ENCODE peak calls at places on chromosomes 5 and 9, in ten cellular contexts. One of them, this sample, is unnamed. For H3K9me3, the result is how much of the 10 kb centered on the place peaks cover.

GRCh38 chr9:112170235-112170634 is 4.9 kb downstream of the SUSD1 start:
- DNase-seq in upper lobe of right lung: peak
- DNase-seq in naive thymus-derived CD4-positive, alpha-beta T cell: no peak
- DNase-seq in GM12878: no peak
- DNase-seq in CD4-positive, alpha-beta memory T cell: no peak
- DNase-seq in uterus: no peak
- DNase-seq in tibial nerve: no peak
- DNase-seq in SK-N-SH: no peak
- DNase-seq in left ventricle myocardium inferior: no peak
- DNase-seq in A549: no peak
- DNase-seq in this sample: no peak

GRCh38 chr9:129570450-129571297 is 50.2 kb downstream of the C9orf50 start:
- DNase-seq in upper lobe of right lung: no peak
- DNase-seq in naive thymus-derived CD4-positive, alpha-beta T cell: no peak
- DNase-seq in GM12878: no peak
- DNase-seq in CD4-positive, alpha-beta memory T cell: no peak
- DNase-seq in uterus: peak
- DNase-seq in tibial nerve: peak
- DNase-seq in SK-N-SH: no peak
- DNase-seq in left ventricle myocardium inferior: peak
- DNase-seq in A549: peak
- DNase-seq in this sample: no peak

GRCh38 chr9:128056887-128057723 is 10.0 kb downstream of the NAIF1 start:
- DNase-seq in upper lobe of right lung: no peak
- DNase-seq in naive thymus-derived CD4-positive, alpha-beta T cell: no peak
- DNase-seq in GM12878: no peak
- DNase-seq in CD4-positive, alpha-beta memory T cell: no peak
- DNase-seq in uterus: no peak
- DNase-seq in tibial nerve: no peak
- DNase-seq in SK-N-SH: no peak
- DNase-seq in left ventricle myocardium inferior: no peak
- DNase-seq in A549: no peak
- DNase-seq in this sample: no peak

GRCh38 chr5:57128325-57128724 is 45.5 kb upstream of the GPBP1 start:
- DNase-seq in upper lobe of right lung: no peak
- DNase-seq in naive thymus-derived CD4-positive, alpha-beta T cell: no peak
- DNase-seq in GM12878: no peak
- DNase-seq in CD4-positive, alpha-beta memory T cell: no peak
- DNase-seq in uterus: no peak
- DNase-seq in tibial nerve: no peak
- DNase-seq in SK-N-SH: no peak
- DNase-seq in left ventricle myocardium inferior: no peak
- DNase-seq in A549: no peak
- DNase-seq in this sample: no peak

GRCh38 chr9:88991066-88992030 is at the start of gene S1PR3:
- DNase-seq in upper lobe of right lung: peak
- DNase-seq in naive thymus-derived CD4-positive, alpha-beta T cell: peak
- DNase-seq in GM12878: no peak
- DNase-seq in CD4-positive, alpha-beta memory T cell: no peak
- DNase-seq in uterus: peak
- DNase-seq in tibial nerve: peak
- DNase-seq in SK-N-SH: peak
- DNase-seq in left ventricle myocardium inferior: peak
- DNase-seq in A549: peak
- DNase-seq in this sample: no peak

GRCh38 chr5:111386832-111387162 is 125.5 kb downstream of the STARD4 start:
- DNase-seq in upper lobe of right lung: no peak
- DNase-seq in naive thymus-derived CD4-positive, alpha-beta T cell: no peak
- DNase-seq in GM12878: no peak
- DNase-seq in CD4-positive, alpha-beta memory T cell: no peak
- DNase-seq in uterus: no peak
- DNase-seq in tibial nerve: no peak
- DNase-seq in SK-N-SH: no peak
- DNase-seq in left ventricle myocardium inferior: no peak
- DNase-seq in A549: no peak
- DNase-seq in this sample: no peak

GRCh38 chr5:133240425-133241091 is 188.7 kb downstream of the HSPA4 start:
- DNase-seq in upper lobe of right lung: no peak
- DNase-seq in naive thymus-derived CD4-positive, alpha-beta T cell: no peak
- DNase-seq in GM12878: peak
- DNase-seq in CD4-positive, alpha-beta memory T cell: no peak
- DNase-seq in uterus: peak
- DNase-seq in tibial nerve: no peak
- DNase-seq in SK-N-SH: peak
- DNase-seq in left ventricle myocardium inferior: no peak
- DNase-seq in A549: peak
- DNase-seq in this sample: no peak

GRCh38 chr5:53520813-53521212 is 39.6 kb upstream of the NDUFS4 start:
- DNase-seq in upper lobe of right lung: no peak
- DNase-seq in naive thymus-derived CD4-positive, alpha-beta T cell: no peak
- DNase-seq in GM12878: no peak
- DNase-seq in CD4-positive, alpha-beta memory T cell: no peak
- DNase-seq in uterus: no peak
- DNase-seq in tibial nerve: no peak
- DNase-seq in SK-N-SH: no peak
- DNase-seq in left ventricle myocardium inferior: no peak
- DNase-seq in A549: no peak
- DNase-seq in this sample: no peak

GRCh38 chr9:4423207-4423610 is 67.1 kb upstream of the SLC1A1 start:
- DNase-seq in upper lobe of right lung: no peak
- DNase-seq in naive thymus-derived CD4-positive, alpha-beta T cell: no peak
- DNase-seq in GM12878: no peak
- DNase-seq in CD4-positive, alpha-beta memory T cell: no peak
- DNase-seq in uterus: no peak
- DNase-seq in tibial nerve: no peak
- DNase-seq in SK-N-SH: no peak
- DNase-seq in left ventricle myocardium inferior: no peak
- DNase-seq in A549: no peak
- DNase-seq in this sample: no peak

GRCh38 chr9:136858452-136858843 is 6.3 kb downstream of the MAMDC4 start:
- DNase-seq in upper lobe of right lung: no peak
- DNase-seq in naive thymus-derived CD4-positive, alpha-beta T cell: no peak
- DNase-seq in GM12878: no peak
- DNase-seq in CD4-positive, alpha-beta memory T cell: no peak
- DNase-seq in uterus: no peak
- DNase-seq in tibial nerve: no peak
- DNase-seq in SK-N-SH: no peak
- DNase-seq in left ventricle myocardium inferior: no peak
- DNase-seq in A549: no peak
- DNase-seq in this sample: no peak

GRCh38 chr9:15158019-15158418 is 149.0 kb downstream of the TTC39B start:
- DNase-seq in upper lobe of right lung: no peak
- DNase-seq in naive thymus-derived CD4-positive, alpha-beta T cell: no peak
- DNase-seq in GM12878: no peak
- DNase-seq in CD4-positive, alpha-beta memory T cell: no peak
- DNase-seq in uterus: no peak
- DNase-seq in tibial nerve: no peak
- DNase-seq in SK-N-SH: no peak
- DNase-seq in left ventricle myocardium inferior: no peak
- DNase-seq in A549: no peak
- DNase-seq in this sample: no peak

GRCh38 chr9:32069169-32069813 is 315.2 kb upstream of the ACO1 start:
- DNase-seq in upper lobe of right lung: no peak
- DNase-seq in naive thymus-derived CD4-positive, alpha-beta T cell: no peak
- DNase-seq in GM12878: no peak
- DNase-seq in CD4-positive, alpha-beta memory T cell: no peak
- DNase-seq in uterus: no peak
- DNase-seq in tibial nerve: no peak
- DNase-seq in SK-N-SH: no peak
- DNase-seq in left ventricle myocardium inferior: no peak
- DNase-seq in A549: no peak
- DNase-seq in this sample: no peak

GRCh38 chr5:94702729-94703128 is 84.3 kb downstream of the SLF1 start:
- DNase-seq in upper lobe of right lung: no peak
- DNase-seq in naive thymus-derived CD4-positive, alpha-beta T cell: no peak
- DNase-seq in GM12878: peak
- DNase-seq in CD4-positive, alpha-beta memory T cell: no peak
- DNase-seq in uterus: no peak
- DNase-seq in tibial nerve: no peak
- DNase-seq in SK-N-SH: no peak
- DNase-seq in left ventricle myocardium inferior: no peak
- DNase-seq in A549: no peak
- DNase-seq in this sample: no peak

GRCh38 chr9:19517202-19517942 is 108.6 kb downstream of the ACER2 start:
- DNase-seq in upper lobe of right lung: no peak
- DNase-seq in naive thymus-derived CD4-positive, alpha-beta T cell: no peak
- DNase-seq in GM12878: no peak
- DNase-seq in CD4-positive, alpha-beta memory T cell: no peak
- DNase-seq in uterus: no peak
- DNase-seq in tibial nerve: no peak
- DNase-seq in SK-N-SH: peak
- DNase-seq in left ventricle myocardium inferior: no peak
- DNase-seq in A549: no peak
- DNase-seq in this sample: no peak

GRCh38 chr5:149341846-149342245 is 3.5 kb upstream of the GRPEL2 start:
- DNase-seq in upper lobe of right lung: no peak
- DNase-seq in naive thymus-derived CD4-positive, alpha-beta T cell: no peak
- DNase-seq in GM12878: no peak
- DNase-seq in CD4-positive, alpha-beta memory T cell: no peak
- DNase-seq in uterus: no peak
- DNase-seq in tibial nerve: no peak
- DNase-seq in SK-N-SH: no peak
- DNase-seq in left ventricle myocardium inferior: no peak
- DNase-seq in A549: no peak
- DNase-seq in this sample: no peak

GRCh38 chr9:123848447-123849085 is 81.4 kb downstream of the DENND1A start:
- DNase-seq in upper lobe of right lung: no peak
- DNase-seq in naive thymus-derived CD4-positive, alpha-beta T cell: no peak
- DNase-seq in GM12878: no peak
- DNase-seq in CD4-positive, alpha-beta memory T cell: no peak
- DNase-seq in uterus: no peak
- DNase-seq in tibial nerve: no peak
- DNase-seq in SK-N-SH: no peak
- DNase-seq in left ventricle myocardium inferior: no peak
- DNase-seq in A549: no peak
- DNase-seq in this sample: no peak

GRCh38 chr9:123851851-123852250 is 78.1 kb downstream of the DENND1A start:
- DNase-seq in upper lobe of right lung: no peak
- DNase-seq in naive thymus-derived CD4-positive, alpha-beta T cell: no peak
- DNase-seq in GM12878: no peak
- DNase-seq in CD4-positive, alpha-beta memory T cell: no peak
- DNase-seq in uterus: no peak
- DNase-seq in tibial nerve: no peak
- DNase-seq in SK-N-SH: no peak
- DNase-seq in left ventricle myocardium inferior: no peak
- DNase-seq in A549: no peak
- DNase-seq in this sample: no peak

GRCh38 chr9:123843703-123844102 is 86.2 kb downstream of the DENND1A start:
- DNase-seq in upper lobe of right lung: no peak
- DNase-seq in naive thymus-derived CD4-positive, alpha-beta T cell: no peak
- DNase-seq in GM12878: no peak
- DNase-seq in CD4-positive, alpha-beta memory T cell: no peak
- DNase-seq in uterus: no peak
- DNase-seq in tibial nerve: no peak
- DNase-seq in SK-N-SH: no peak
- DNase-seq in left ventricle myocardium inferior: no peak
- DNase-seq in A549: no peak
- DNase-seq in this sample: no peak

GRCh38 chr9:123846966-123847365 is 83.0 kb downstream of the DENND1A start:
- DNase-seq in upper lobe of right lung: no peak
- DNase-seq in naive thymus-derived CD4-positive, alpha-beta T cell: no peak
- DNase-seq in GM12878: no peak
- DNase-seq in CD4-positive, alpha-beta memory T cell: no peak
- DNase-seq in uterus: no peak
- DNase-seq in tibial nerve: no peak
- DNase-seq in SK-N-SH: no peak
- DNase-seq in left ventricle myocardium inferior: no peak
- DNase-seq in A549: no peak
- DNase-seq in this sample: no peak
- H3K9me3 ChIP-seq in upper lobe of right lung: under half
- H3K9me3 ChIP-seq in naive thymus-derived CD4-positive, alpha-beta T cell: under half
- H3K9me3 ChIP-seq in GM12878: under half
- H3K9me3 ChIP-seq in CD4-positive, alpha-beta memory T cell: under half
- H3K9me3 ChIP-seq in uterus: under half
- H3K9me3 ChIP-seq in tibial nerve: under half
- H3K9me3 ChIP-seq in SK-N-SH: under half
- H3K9me3 ChIP-seq in left ventricle myocardium inferior: half or more
- H3K9me3 ChIP-seq in A549: under half
- H3K9me3 ChIP-seq in this sample: under half

DNA sequence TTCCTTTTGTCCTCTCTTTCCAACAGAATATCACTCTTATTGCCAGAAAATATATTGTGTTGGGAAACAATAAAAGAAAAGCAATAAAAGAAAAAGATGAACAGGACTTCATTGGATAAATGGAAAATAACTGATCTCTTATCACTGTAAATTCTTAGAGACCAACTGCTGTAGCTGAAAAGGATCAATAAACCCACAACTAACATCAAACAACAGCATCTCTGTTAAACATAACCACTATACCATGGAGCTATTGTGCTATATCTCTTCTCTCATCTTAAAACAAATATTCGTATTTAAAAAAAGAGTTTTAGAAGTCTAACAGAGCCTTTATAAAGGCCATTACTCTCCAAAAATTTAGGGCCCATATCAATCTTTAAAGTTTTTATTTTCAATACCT is 502.4 kb downstream of the TMEM232 start:
- DNase-seq in upper lobe of right lung: no peak
- DNase-seq in naive thymus-derived CD4-positive, alpha-beta T cell: no peak
- DNase-seq in GM12878: no peak
- DNase-seq in CD4-positive, alpha-beta memory T cell: no peak
- DNase-seq in uterus: no peak
- DNase-seq in tibial nerve: no peak
- DNase-seq in SK-N-SH: no peak
- DNase-seq in left ventricle myocardium inferior: no peak
- DNase-seq in A549: no peak
- DNase-seq in this sample: no peak
- H3K9me3 ChIP-seq in upper lobe of right lung: under half
- H3K9me3 ChIP-seq in naive thymus-derived CD4-positive, alpha-beta T cell: under half
- H3K9me3 ChIP-seq in GM12878: under half
- H3K9me3 ChIP-seq in CD4-positive, alpha-beta memory T cell: under half
- H3K9me3 ChIP-seq in uterus: under half
- H3K9me3 ChIP-seq in tibial nerve: under half
- H3K9me3 ChIP-seq in SK-N-SH: under half
- H3K9me3 ChIP-seq in left ventricle myocardium inferior: half or more
- H3K9me3 ChIP-seq in A549: under half
- H3K9me3 ChIP-seq in this sample: under half

GRCh38 chr5:12794476-12795332 is 890.5 kb upstream of the CTNND2 start:
- DNase-seq in upper lobe of right lung: no peak
- DNase-seq in naive thymus-derived CD4-positive, alpha-beta T cell: no peak
- DNase-seq in GM12878: no peak
- DNase-seq in CD4-positive, alpha-beta memory T cell: no peak
- DNase-seq in uterus: no peak
- DNase-seq in tibial nerve: no peak
- DNase-seq in SK-N-SH: peak
- DNase-seq in left ventricle myocardium inferior: peak
- DNase-seq in A549: no peak
- DNase-seq in this sample: no peak
- H3K9me3 ChIP-seq in upper lobe of right lung: under half
- H3K9me3 ChIP-seq in naive thymus-derived CD4-positive, alpha-beta T cell: under half
- H3K9me3 ChIP-seq in GM12878: under half
- H3K9me3 ChIP-seq in CD4-positive, alpha-beta memory T cell: under half
- H3K9me3 ChIP-seq in uterus: under half
- H3K9me3 ChIP-seq in tibial nerve: under half
- H3K9me3 ChIP-seq in SK-N-SH: under half
- H3K9me3 ChIP-seq in left ventricle myocardium inferior: under half
- H3K9me3 ChIP-seq in A549: under half
- H3K9me3 ChIP-seq in this sample: under half

DNA sequence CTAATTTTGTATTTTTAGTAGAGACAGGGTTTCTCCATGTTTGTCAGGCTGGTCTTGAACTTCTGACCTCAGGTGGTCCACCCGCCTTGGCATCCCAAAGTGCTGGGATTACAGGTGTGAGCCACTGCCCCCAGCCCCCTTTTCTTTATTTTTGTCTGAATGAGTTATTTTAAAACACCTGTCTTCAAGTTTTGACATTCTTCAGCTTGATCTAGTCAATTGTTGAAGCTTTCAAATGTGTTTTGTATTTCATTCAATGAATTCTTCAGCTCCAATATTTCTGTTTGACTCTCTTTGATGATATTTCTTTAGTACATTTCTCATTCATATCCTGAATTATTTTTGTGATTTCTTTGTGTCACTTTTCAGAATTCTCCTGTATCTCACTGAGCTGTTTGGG is 486.2 kb downstream of the DMAC1 start:
- DNase-seq in upper lobe of right lung: no peak
- DNase-seq in naive thymus-derived CD4-positive, alpha-beta T cell: no peak
- DNase-seq in GM12878: no peak
- DNase-seq in CD4-positive, alpha-beta memory T cell: no peak
- DNase-seq in uterus: no peak
- DNase-seq in tibial nerve: no peak
- DNase-seq in SK-N-SH: no peak
- DNase-seq in left ventricle myocardium inferior: no peak
- DNase-seq in A549: no peak
- DNase-seq in this sample: no peak
- H3K9me3 ChIP-seq in upper lobe of right lung: under half
- H3K9me3 ChIP-seq in naive thymus-derived CD4-positive, alpha-beta T cell: under half
- H3K9me3 ChIP-seq in GM12878: under half
- H3K9me3 ChIP-seq in CD4-positive, alpha-beta memory T cell: under half
- H3K9me3 ChIP-seq in uterus: under half
- H3K9me3 ChIP-seq in tibial nerve: under half
- H3K9me3 ChIP-seq in SK-N-SH: under half
- H3K9me3 ChIP-seq in left ventricle myocardium inferior: half or more
- H3K9me3 ChIP-seq in A549: under half
- H3K9me3 ChIP-seq in this sample: under half